ENCODE peak calls at places on chromosomes 5 and 9, in six cellular contexts. O is T-cell; P is Calu3; Z is glomerular endothelial cell; M is DMS153; V is stimulated activated naive B cell treated with anti-CD40 and anti-IgM and Interleukin-4, amounts not matched to agents 10 μg/mL and 1 μg/mL and 100 μg/mL, for 72 hours. D is an unnamed sample.
A peak's percentile ranks its signal among the peaks of the same experiment; 100 is the strongest.

GRCh38 chr5:138573949-138574670 is 1.1 kb downstream of the HSPA9 start:
- DNase-seq in V (no peak), O (no peak), M (no peak), P (no peak), Z (no peak), D (peak; percentile 44)

GRCh38 chr5:9587135-9587534 is 41.3 kb upstream of the SEMA5A start:
- DNase-seq in Z (no peak), P (no peak), M (no peak), V (no peak), O (no peak), D (no peak)

GRCh38 chr9:135088348-135088978 is 995 bp downstream of the OLFM1 start:
- DNase-seq in P (no peak), O (no peak), V (no peak), Z (no peak), M (no peak), D (no peak)

GRCh38 chr9:105678163-105678562 is 15.9 kb downstream of the TAL2 start:
- DNase-seq in Z (no peak), M (no peak), V (no peak), P (no peak), O (no peak), D (no peak)

GRCh38 chr5:177370488-177371119 is 12.9 kb downstream of the RGS14 start:
- DNase-seq in Z (no peak), O (no peak), M (peak; percentile 80), V (peak; percentile 44), P (peak; percentile 78), D (peak; percentile 90)

GRCh38 chr5:50814541-50814940 is 148.1 kb downstream of the PARP8 start:
- DNase-seq in V (no peak), P (no peak), O (no peak), Z (no peak), M (no peak), D (no peak)

GRCh38 chr9:33161589-33162132 is 5.5 kb downstream of the B4GALT1 start:
- DNase-seq in V (no peak), Z (no peak), P (no peak), M (peak; percentile 59), O (no peak), D (no peak)

GRCh38 chr5:15598294-15598902 is 98.4 kb downstream of the FBXL7 start:
- DNase-seq in M (no peak), O (no peak), P (peak; percentile 4), Z (no peak), V (no peak), D (no peak)

GRCh38 chr5:74320526-74320925 is 320.0 kb downstream of the ENC1 start:
- DNase-seq in O (no peak), M (no peak), V (no peak), Z (no peak), P (no peak), D (no peak)

GRCh38 chr5:142608094-142608493 is 77.8 kb downstream of the FGF1 start:
- DNase-seq in M (no peak), O (no peak), Z (no peak), V (no peak), P (no peak), D (no peak)

GRCh38 chr9:79224672-79225433 is 346.9 kb upstream of the TLE4 start:
- DNase-seq in Z (no peak), M (no peak), P (no peak), O (no peak), V (no peak), D (peak; percentile 96)

GRCh38 chr5:176829320-176829719 is 19.0 kb downstream of the UNC5A start:
- DNase-seq in Z (no peak), P (no peak), O (no peak), M (no peak), V (no peak), D (no peak)

GRCh38 chr9:70490478-70490877 is 76.0 kb upstream of the KLF9 start:
- DNase-seq in M (no peak), V (no peak), O (no peak), Z (no peak), P (no peak), D (peak; percentile 38)

GRCh38 chr5:76785493-76785892 is 33.3 kb upstream of the F2RL1 start:
- DNase-seq in M (no peak), P (peak; percentile 78), Z (no peak), V (no peak), O (no peak), D (peak; percentile 29)

GRCh38 chr5:137252513-137252912 is 246.6 kb downstream of the SPOCK1 start:
- DNase-seq in M (no peak), O (no peak), V (no peak), P (no peak), Z (no peak), D (peak; percentile 41)